ENCODE peak calls at places on chromosomes 1 and 21, in ten cellular contexts. Q is upper lobe of left lung, O is uterus, N is breast epithelium, I is esophagus muscularis mucosa, K is suprapubic skin, A is GM12878, T is adrenal gland, Y is endothelial cell of umbilical vein, M is A549. H is an unnamed sample.

GRCh38 chr1:201266774-201267173 is 16.5 kb upstream of the PKP1 start:
- DNase-seq in Q (no peak), O (no peak), N (no peak), I (no peak), K (no peak), A (no peak), T (peak), Y (no peak), M (peak), H (no peak)

GRCh38 chr1:203091761-203092330 is 6.0 kb upstream of the MYOG start:
- DNase-seq in Q (no peak), O (no peak), N (no peak), I (peak), K (no peak), A (no peak), T (no peak), Y (no peak), M (no peak), H (no peak)

GRCh38 chr1:17581389-17582123 is 42.1 kb downstream of the ARHGEF10L start:
- DNase-seq in Q (no peak), O (no peak), N (no peak), I (no peak), K (no peak), A (no peak), T (no peak), Y (no peak), M (no peak), H (no peak)

GRCh38 chr1:27601771-27602509 is 2.0 kb downstream of the AHDC1 start:
- DNase-seq in Q (peak), O (peak), N (no peak), I (no peak), K (no peak), A (no peak), T (peak), Y (peak), M (no peak), H (peak)

GRCh38 chr1:111856411-111857135 is 100.9 kb downstream of the DDX20 start:
- DNase-seq in Q (no peak), O (no peak), N (no peak), I (no peak), K (no peak), A (no peak), T (no peak), Y (no peak), M (no peak), H (no peak)

GRCh38 chr1:67559222-67559700 is 125.7 kb upstream of the GADD45A start:
- DNase-seq in Q (no peak), O (peak), N (no peak), I (no peak), K (peak), A (no peak), T (peak), Y (no peak), M (peak), H (no peak)

GRCh38 chr1:205076245-205076761 is 8.0 kb downstream of the TMEM81 start:
- DNase-seq in Q (no peak), O (no peak), N (no peak), I (no peak), K (no peak), A (no peak), T (peak), Y (no peak), M (no peak), H (no peak)

GRCh38 chr1:243801378-243801777 is 48.7 kb downstream of the AKT3 start:
- DNase-seq in Q (no peak), O (no peak), N (no peak), I (no peak), K (no peak), A (no peak), T (no peak), Y (no peak), M (no peak), H (no peak)

GRCh38 chr1:30525631-30525979 is 197.8 kb downstream of the MATN1 start:
- DNase-seq in Q (no peak), O (no peak), N (no peak), I (no peak), K (no peak), A (no peak), T (no peak), Y (no peak), M (no peak), H (no peak)

GRCh38 chr1:211133841-211134669 is at the start of gene KCNH1:
- DNase-seq in Q (peak), O (peak), N (peak), I (no peak), K (peak), A (peak), T (peak), Y (peak), M (peak), H (peak)

GRCh38 chr1:151166506-151166956 is 587 bp downstream of the SCNM1 start:
- DNase-seq in Q (no peak), O (no peak), N (no peak), I (no peak), K (no peak), A (no peak), T (no peak), Y (no peak), M (peak), H (no peak)

GRCh38 chr1:171983584-171983983 is 142.3 kb downstream of the DNM3 start:
- DNase-seq in Q (no peak), O (no peak), N (no peak), I (no peak), K (no peak), A (no peak), T (no peak), Y (peak), M (peak), H (no peak)

GRCh38 chr1:185249563-185249962 is 67.5 kb downstream of the IVNS1ABP start:
- DNase-seq in Q (no peak), O (no peak), N (no peak), I (no peak), K (no peak), A (no peak), T (no peak), Y (peak), M (no peak), H (no peak)

GRCh38 chr1:51310871-51311613 is 19.3 kb downstream of the TTC39A start:
- DNase-seq in Q (no peak), O (no peak), N (no peak), I (no peak), K (no peak), A (no peak), T (no peak), Y (peak), M (no peak), H (no peak)

GRCh38 chr1:81435175-81435574 is 365.6 kb upstream of the ADGRL2 start:
- DNase-seq in Q (no peak), O (no peak), N (no peak), I (no peak), K (no peak), A (no peak), T (no peak), Y (no peak), M (no peak), H (no peak)

GRCh38 chr1:1013922-1014617 is 773 bp downstream of the ISG15 start:
- DNase-seq in Q (no peak), O (no peak), N (no peak), I (no peak), K (no peak), A (no peak), T (no peak), Y (no peak), M (no peak), H (no peak)

GRCh38 chr21:32403201-32403701 is 9.3 kb upstream of the EVA1C start:
- DNase-seq in Q (peak), O (peak), N (no peak), I (no peak), K (peak), A (peak), T (peak), Y (peak), M (peak), H (peak)

GRCh38 chr1:241274693-241275092 is 82.3 kb downstream of the RGS7 start:
- DNase-seq in Q (no peak), O (no peak), N (no peak), I (no peak), K (no peak), A (no peak), T (no peak), Y (no peak), M (no peak), H (no peak)

GRCh38 chr21:21052672-21053071 is 54.5 kb downstream of the NCAM2 start:
- DNase-seq in Q (no peak), O (no peak), N (no peak), I (no peak), K (no peak), A (no peak), T (no peak), Y (no peak), M (no peak), H (no peak)

GRCh38 chr1:89552481-89553194 is 28.0 kb downstream of the LRRC8B start:
- DNase-seq in Q (peak), O (no peak), N (no peak), I (no peak), K (no peak), A (peak), T (peak), Y (peak), M (no peak), H (peak)

GRCh38 chr1:59767119-59767518 is 47.6 kb upstream of the HOOK1 start:
- DNase-seq in Q (no peak), O (no peak), N (no peak), I (no peak), K (no peak), A (no peak), T (no peak), Y (peak), M (no peak), H (no peak)

GRCh38 chr1:160300173-160300572 is 15.2 kb upstream of the PEX19 start:
- DNase-seq in Q (no peak), O (no peak), N (no peak), I (no peak), K (no peak), A (no peak), T (no peak), Y (no peak), M (no peak), H (no peak)

GRCh38 chr1:35558374-35559316 is 1.0 kb downstream of the NCDN start:
- DNase-seq in Q (no peak), O (no peak), N (no peak), I (no peak), K (no peak), A (no peak), T (no peak), Y (no peak), M (no peak), H (no peak)

GRCh38 chr1:83857108-83857507 is 141.8 kb downstream of the TTLL7 start:
- DNase-seq in Q (no peak), O (no peak), N (no peak), I (no peak), K (no peak), A (no peak), T (no peak), Y (peak), M (peak), H (no peak)

GRCh38 chr1:202007279-202007678 is 3.1 kb upstream of the ELF3 start:
- DNase-seq in Q (peak), O (no peak), N (no peak), I (no peak), K (no peak), A (no peak), T (no peak), Y (no peak), M (no peak), H (peak)

GRCh38 chr1:183674339-183674738 is 21.2 kb upstream of the APOBEC4 start:
- DNase-seq in Q (no peak), O (no peak), N (no peak), I (no peak), K (no peak), A (no peak), T (peak), Y (no peak), M (no peak), H (no peak)

GRCh38 chr1:222167111-222167510 is 380.8 kb downstream of the HHIPL2 start:
- DNase-seq in Q (peak), O (no peak), N (peak), I (no peak), K (no peak), A (peak), T (peak), Y (no peak), M (peak), H (peak)

GRCh38 chr1:5620997-5621396 is 371.2 kb downstream of the NPHP4 start:
- DNase-seq in Q (no peak), O (no peak), N (no peak), I (peak), K (no peak), A (no peak), T (no peak), Y (no peak), M (peak), H (no peak)

GRCh38 chr21:43369124-43369523 is 57.8 kb downstream of the SIK1 start:
- DNase-seq in Q (peak), O (no peak), N (no peak), I (no peak), K (no peak), A (no peak), T (peak), Y (no peak), M (peak), H (no peak)

GRCh38 chr1:165645654-165646366 is 14.8 kb downstream of the MGST3 start:
- DNase-seq in Q (peak), O (no peak), N (no peak), I (peak), K (no peak), A (no peak), T (no peak), Y (no peak), M (peak), H (peak)

GRCh38 chr1:179788259-179788658 is 45.2 kb downstream of the FAM163A start:
- DNase-seq in Q (no peak), O (no peak), N (no peak), I (no peak), K (no peak), A (no peak), T (no peak), Y (no peak), M (no peak), H (no peak)

GRCh38 chr1:168917796-168918195 is 188.7 kb upstream of the ATP1B1 start:
- DNase-seq in Q (no peak), O (no peak), N (no peak), I (no peak), K (no peak), A (no peak), T (no peak), Y (no peak), M (no peak), H (no peak)

GRCh38 chr1:180057883-180058396 is 96.7 kb upstream of the QSOX1 start:
- DNase-seq in Q (no peak), O (no peak), N (no peak), I (no peak), K (no peak), A (no peak), T (no peak), Y (no peak), M (no peak), H (no peak)

GRCh38 chr1:21216835-21217811 is 40.4 kb upstream of the EIF4G3 start:
- DNase-seq in Q (peak), O (peak), N (peak), I (no peak), K (no peak), A (no peak), T (peak), Y (peak), M (peak), H (peak)

GRCh38 chr1:33899746-33900145 is 35.9 kb downstream of the HMGB4 start:
- DNase-seq in Q (no peak), O (no peak), N (no peak), I (no peak), K (no peak), A (no peak), T (no peak), Y (no peak), M (no peak), H (no peak)

GRCh38 chr1:221015159-221015558 is 135.9 kb downstream of the HLX start:
- DNase-seq in Q (no peak), O (no peak), N (no peak), I (no peak), K (no peak), A (no peak), T (no peak), Y (no peak), M (no peak), H (no peak)

GRCh38 chr1:31644560-31645273 is at the start of gene PEF1:
- DNase-seq in Q (peak), O (peak), N (peak), I (peak), K (peak), A (peak), T (peak), Y (peak), M (peak), H (peak)
- TF ChIP-seq POLR2A in Q (peak), O (peak), N (peak), I (peak), K (peak), A (peak), T (peak), Y (peak), M (peak), H (peak)

GRCh38 chr1:38563985-38564735 is 295.4 kb downstream of the RRAGC start:
- DNase-seq in Q (no peak), O (no peak), N (no peak), I (no peak), K (no peak), A (no peak), T (no peak), Y (no peak), M (no peak), H (no peak)
- H3K4me3 ChIP-seq in Q (no peak), O (no peak), N (no peak), I (no peak), K (no peak), A (no peak), T (no peak), Y (no peak), M (no peak), H (no peak)

GRCh38 chr1:54553781-54554313 is 5.8 kb downstream of the ACOT11 start:
- DNase-seq in Q (no peak), O (no peak), N (no peak), I (no peak), K (no peak), A (no peak), T (peak), Y (no peak), M (no peak), H (no peak)
- TF ChIP-seq POLR2A in Q (no peak), O (no peak), N (no peak), I (no peak), K (no peak), A (no peak), T (no peak), Y (no peak), M (no peak), H (no peak)

GRCh38 chr1:94698341-94698740 is 121.8 kb upstream of the SLC44A3 start:
- DNase-seq in Q (no peak), O (no peak), N (no peak), I (no peak), K (no peak), A (no peak), T (no peak), Y (no peak), M (peak), H (no peak)
- H3K4me3 ChIP-seq in Q (no peak), O (no peak), N (no peak), I (no peak), K (no peak), A (no peak), T (no peak), Y (no peak), M (no peak), H (no peak)

GRCh38 chr1:91020967-91021685 is 709 bp downstream of the ZNF644 start:
- DNase-seq in Q (peak), O (peak), N (peak), I (no peak), K (peak), A (no peak), T (peak), Y (peak), M (peak), H (peak)
- TF ChIP-seq POLR2A in Q (no peak), O (no peak), N (no peak), I (no peak), K (no peak), A (peak), T (no peak), Y (no peak), M (no peak), H (no peak)

DNA sequence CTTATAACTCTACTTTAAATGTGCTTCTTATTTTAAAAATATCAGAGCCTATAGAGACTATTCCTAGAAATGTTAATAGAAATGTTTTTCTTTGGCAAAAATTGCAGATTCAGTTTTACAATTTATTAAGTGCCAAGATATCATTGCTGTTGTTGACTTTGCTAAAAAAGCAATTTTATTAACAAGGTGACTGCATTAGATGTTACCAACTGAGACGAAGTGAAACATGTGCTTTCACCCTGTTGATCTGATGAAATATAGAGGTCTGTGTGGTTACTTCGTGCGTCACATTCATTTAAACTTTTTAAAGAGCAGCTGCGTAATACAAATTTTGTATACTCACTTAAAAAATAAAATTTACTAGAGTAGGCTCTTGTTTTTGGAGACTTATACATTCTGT is 465.7 kb downstream of the USP25 start:
- DNase-seq in Q (no peak), O (no peak), N (no peak), I (no peak), K (no peak), A (no peak), T (no peak), Y (peak), M (peak), H (no peak)
- H3K4me3 ChIP-seq in Q (peak), O (peak), N (peak), I (peak), K (peak), A (peak), T (no peak), Y (peak), M (peak), H (peak)

DNA sequence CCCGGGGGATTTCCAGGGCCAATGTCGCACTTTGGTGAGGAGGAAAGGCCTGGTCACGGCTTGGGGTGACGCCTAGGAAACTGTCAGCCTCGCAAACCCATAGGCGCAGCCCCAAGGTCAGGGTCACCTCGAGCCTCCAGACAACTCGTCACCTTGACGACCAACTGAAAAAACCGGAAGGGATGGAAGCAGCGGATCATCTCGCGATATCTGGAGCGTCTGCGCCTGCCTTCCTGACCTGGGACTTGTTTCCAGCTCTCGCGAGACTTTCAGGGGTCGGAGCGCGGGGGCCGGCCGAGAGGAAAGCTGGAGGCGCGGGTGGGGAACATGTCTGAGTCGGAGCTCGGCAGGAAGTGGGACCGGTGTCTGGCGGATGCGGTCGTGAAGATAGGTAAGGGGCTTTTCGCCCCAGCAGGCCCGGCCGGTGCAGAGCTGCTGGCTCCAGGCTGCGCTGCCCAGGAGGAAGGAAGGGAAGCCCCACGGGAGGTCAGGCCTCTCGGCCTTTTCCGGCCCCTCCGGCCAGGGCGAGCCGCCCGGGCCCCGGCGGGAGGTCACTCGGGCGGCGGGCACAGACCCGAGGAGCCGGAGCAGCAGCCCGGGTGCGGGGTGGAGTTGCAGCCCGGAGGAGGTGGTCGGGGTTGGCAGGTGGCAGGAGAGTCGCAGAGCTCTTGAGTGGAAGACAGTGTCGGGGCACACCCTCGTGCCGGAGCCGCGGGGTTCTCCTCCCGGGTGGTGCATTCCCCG is 47.2 kb upstream of the NBL1 start:
- DNase-seq in Q (peak), O (peak), N (peak), I (peak), K (peak), A (peak), T (peak), Y (peak), M (peak), H (peak)
- TF ChIP-seq POLR2A in Q (peak), O (peak), N (no peak), I (peak), K (peak), A (peak), T (peak), Y (peak), M (peak), H (peak)

GRCh38 chr1:25543425-25544242 is at the start of gene LDLRAP1:
- DNase-seq in Q (peak), O (peak), N (peak), I (no peak), K (peak), A (no peak), T (peak), Y (peak), M (peak), H (peak)

GRCh38 chr1:25545767-25546166 is 2.4 kb downstream of the LDLRAP1 start:
- DNase-seq in Q (no peak), O (no peak), N (no peak), I (no peak), K (no peak), A (no peak), T (no peak), Y (no peak), M (no peak), H (no peak)

GRCh38 chr1:25546193-25546592 is 2.8 kb downstream of the LDLRAP1 start:
- DNase-seq in Q (no peak), O (no peak), N (no peak), I (no peak), K (no peak), A (no peak), T (no peak), Y (no peak), M (no peak), H (no peak)

GRCh38 chr1:25544243-25544764 is 898 bp downstream of the LDLRAP1 start:
- DNase-seq in Q (no peak), O (no peak), N (no peak), I (no peak), K (no peak), A (no peak), T (no peak), Y (no peak), M (no peak), H (no peak)

DNA sequence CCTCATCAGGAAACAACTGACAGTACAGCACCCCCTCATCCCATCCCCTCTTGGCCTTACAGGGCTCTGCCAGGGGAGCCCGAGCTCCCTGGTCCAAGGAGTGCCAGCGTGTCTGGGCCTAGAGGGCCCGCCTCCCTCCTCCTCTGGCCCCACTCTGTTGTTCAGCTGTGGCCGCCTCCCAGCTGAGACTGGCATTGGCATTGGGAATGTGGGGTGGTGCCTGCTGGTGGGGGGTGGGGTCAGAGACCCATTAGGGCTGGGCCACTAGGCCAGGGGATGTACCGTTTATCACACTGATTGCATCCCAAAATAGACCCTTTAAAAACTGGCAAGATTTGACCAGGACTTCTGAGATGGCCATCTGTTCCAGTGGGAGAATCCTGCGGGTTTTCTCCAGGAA is 1.4 kb downstream of the LDLRAP1 start:
- DNase-seq in Q (peak), O (no peak), N (no peak), I (no peak), K (no peak), A (no peak), T (no peak), Y (no peak), M (peak), H (peak)
- H3K4me3 ChIP-seq in Q (peak), O (peak), N (peak), I (peak), K (peak), A (peak), T (no peak), Y (peak), M (peak), H (peak)

H was measured in transverse colon.